ENCODE peak calls at places on chromosomes 12 and 14, in nine cellular contexts. K is thyroid gland; U is mucosa of descending colon; O is cardiac muscle cell; A is endodermal cell; N is effector memory CD4-positive, alpha-beta T cell; H is tibial artery; G is psoas muscle; P is neural progenitor cell. Q is an unnamed sample. For H3K4me1, the result is how much of the 10 kb centered on the place peaks cover.

GRCh38 chr14:80150301-80150700 is 61.0 kb downstream of the DIO2 start:
- DNase-seq in P (no peak), N (no peak), U (no peak), K (peak), A (no peak), G (no peak), H (no peak), O (no peak), Q (no peak)

GRCh38 chr14:38210587-38211257 is 3.0 kb downstream of the SSTR1 start:
- DNase-seq in U (no peak), G (peak), K (peak), N (no peak), A (peak), P (peak), O (peak), H (no peak), Q (no peak)

GRCh38 chr14:77544571-77544970 is 46.0 kb upstream of the ISM2 start:
- DNase-seq in N (no peak), U (no peak), K (no peak), A (no peak), O (peak), H (no peak), G (no peak), P (no peak), Q (no peak)

GRCh38 chr12:52066346-52067080 is 3.3 kb upstream of the ATG101 start:
- DNase-seq in N (no peak), O (no peak), G (no peak), K (no peak), P (no peak), U (no peak), H (no peak), A (no peak), Q (no peak)

GRCh38 chr12:52797529-52797894 is 1.6 kb upstream of the KRT3 start:
- DNase-seq in P (no peak), A (no peak), O (no peak), G (no peak), U (no peak), H (no peak), K (no peak), N (no peak), Q (no peak)

GRCh38 chr12:32084017-32084688 is 22.5 kb upstream of the BICD1 start:
- DNase-seq in N (no peak), U (no peak), P (no peak), K (no peak), O (no peak), G (no peak), H (no peak), A (no peak), Q (no peak)

GRCh38 chr14:53883739-53884138 is 72.9 kb downstream of the BMP4 start:
- DNase-seq in U (no peak), A (no peak), G (no peak), P (no peak), K (no peak), O (no peak), N (no peak), H (no peak), Q (no peak)

GRCh38 chr14:61179776-61180398 is 101.3 kb downstream of the TMEM30B start:
- DNase-seq in U (no peak), N (no peak), G (no peak), H (no peak), O (no peak), K (no peak), A (no peak), P (no peak), Q (no peak)

GRCh38 chr14:55122441-55122986 is 6.5 kb upstream of the LGALS3 start:
- DNase-seq in K (peak), G (no peak), A (no peak), P (no peak), U (peak), N (no peak), O (peak), H (no peak), Q (no peak)

GRCh38 chr12:113961921-113962710 is 4.0 kb downstream of the RBM19 start:
- DNase-seq in G (no peak), A (no peak), H (no peak), U (no peak), O (peak), P (no peak), K (no peak), N (no peak), Q (no peak)

GRCh38 chr12:69821441-69822204 is 3.4 kb upstream of the MYRFL start:
- DNase-seq in G (no peak), U (no peak), P (no peak), O (peak), K (no peak), H (no peak), A (no peak), N (no peak), Q (no peak)

GRCh38 chr12:110776410-110776809 is 33.7 kb upstream of the PPP1CC start:
- DNase-seq in A (no peak), P (no peak), U (no peak), N (no peak), O (no peak), G (no peak), K (no peak), H (no peak), Q (no peak)

GRCh38 chr14:56810850-56811595 is 744 bp upstream of the OTX2 start:
- DNase-seq in O (no peak), H (no peak), N (no peak), U (no peak), K (no peak), G (no peak), A (peak), P (peak), Q (no peak)

GRCh38 chr14:95979339-95980042 is 59.7 kb upstream of the C14orf132 start:
- DNase-seq in G (no peak), O (peak), H (no peak), A (peak), N (no peak), U (no peak), P (peak), K (no peak), Q (no peak)

GRCh38 chr14:101175731-101176534 is 272.4 kb upstream of the RTL1 start:
- DNase-seq in H (no peak), P (no peak), K (no peak), O (no peak), N (no peak), A (no peak), U (no peak), G (no peak), Q (no peak)

GRCh38 chr14:55448146-55448614 is 7.8 kb upstream of the TBPL2 start:
- DNase-seq in O (peak), P (no peak), U (no peak), N (no peak), G (no peak), H (no peak), K (no peak), A (no peak), Q (peak)

GRCh38 chr12:56688846-56689113 is 696 bp upstream of the PTGES3 start:
- DNase-seq in H (no peak), G (no peak), N (no peak), K (no peak), A (no peak), O (no peak), P (no peak), U (peak), Q (no peak)

GRCh38 chr12:84842406-84843013 is 70.1 kb downstream of the SLC6A15 start:
- DNase-seq in K (no peak), A (no peak), G (no peak), H (no peak), U (no peak), P (peak), N (no peak), O (peak), Q (no peak)

GRCh38 chr12:124804011-124804621 is 59.5 kb downstream of the SCARB1 start:
- DNase-seq in P (peak), G (peak), N (no peak), U (no peak), A (peak), O (peak), K (peak), H (no peak), Q (peak)

GRCh38 chr12:109741286-109741969 is 27.8 kb downstream of the FAM222A start:
- DNase-seq in A (peak), H (peak), O (no peak), K (no peak), G (peak), P (no peak), U (peak), N (no peak), Q (no peak)

GRCh38 chr12:104290855-104291254 is 12.7 kb upstream of the EID3 start:
- DNase-seq in G (no peak), K (no peak), H (no peak), N (no peak), U (no peak), P (no peak), O (no peak), A (no peak), Q (no peak)

GRCh38 chr12:26345471-26346003 is 150.2 kb downstream of the SSPN start:
- DNase-seq in K (no peak), G (no peak), H (no peak), P (no peak), U (no peak), A (no peak), N (no peak), O (no peak), Q (no peak)

GRCh38 chr14:43183916-43184315 is 1323.2 kb downstream of the FSCB start:
- DNase-seq in A (no peak), H (no peak), K (no peak), G (no peak), U (no peak), O (no peak), N (no peak), P (no peak), Q (no peak)

GRCh38 chr12:3119745-3120660 is 42.8 kb downstream of the TSPAN9 start:
- DNase-seq in N (no peak), H (peak), P (no peak), O (peak), G (peak), K (peak), U (no peak), A (no peak), Q (peak)

GRCh38 chr12:99611117-99611516 is 36.4 kb upstream of the GARIN6 start:
- DNase-seq in G (no peak), K (no peak), P (no peak), N (no peak), U (no peak), A (no peak), O (peak), H (no peak), Q (no peak)

GRCh38 chr12:19847294-19848059 is 408.2 kb downstream of the AEBP2 start:
- DNase-seq in A (no peak), G (no peak), N (no peak), O (peak), K (no peak), H (no peak), P (no peak), U (no peak), Q (no peak)

GRCh38 chr14:93956082-93956481 is 20.3 kb downstream of the ASB2 start:
- DNase-seq in O (no peak), K (no peak), H (no peak), G (no peak), N (no peak), P (no peak), A (no peak), U (no peak), Q (no peak)

GRCh38 chr14:93956514-93957332 is 19.6 kb downstream of the ASB2 start:
- DNase-seq in H (no peak), A (no peak), K (no peak), O (no peak), U (no peak), P (no peak), G (peak), N (no peak), Q (no peak)

GRCh38 chr14:93957751-93958566 is 18.4 kb downstream of the ASB2 start:
- DNase-seq in G (peak), K (no peak), N (no peak), P (no peak), O (no peak), U (no peak), H (no peak), A (no peak), Q (no peak)

GRCh38 chr14:93958567-93959238 is 17.7 kb downstream of the ASB2 start:
- DNase-seq in P (no peak), A (no peak), N (no peak), K (no peak), U (no peak), G (peak), O (no peak), H (no peak), Q (no peak)

GRCh38 chr14:93957333-93957710 is 19.0 kb downstream of the ASB2 start:
- DNase-seq in N (no peak), A (no peak), G (peak), U (no peak), P (no peak), H (no peak), O (no peak), K (no peak), Q (no peak)
- H3K4me1 ChIP-seq in N (half or more), A (under half), G (half or more), U (under half), P (under half), H (under half), O (half or more), K (under half), Q (half or more)

DNA sequence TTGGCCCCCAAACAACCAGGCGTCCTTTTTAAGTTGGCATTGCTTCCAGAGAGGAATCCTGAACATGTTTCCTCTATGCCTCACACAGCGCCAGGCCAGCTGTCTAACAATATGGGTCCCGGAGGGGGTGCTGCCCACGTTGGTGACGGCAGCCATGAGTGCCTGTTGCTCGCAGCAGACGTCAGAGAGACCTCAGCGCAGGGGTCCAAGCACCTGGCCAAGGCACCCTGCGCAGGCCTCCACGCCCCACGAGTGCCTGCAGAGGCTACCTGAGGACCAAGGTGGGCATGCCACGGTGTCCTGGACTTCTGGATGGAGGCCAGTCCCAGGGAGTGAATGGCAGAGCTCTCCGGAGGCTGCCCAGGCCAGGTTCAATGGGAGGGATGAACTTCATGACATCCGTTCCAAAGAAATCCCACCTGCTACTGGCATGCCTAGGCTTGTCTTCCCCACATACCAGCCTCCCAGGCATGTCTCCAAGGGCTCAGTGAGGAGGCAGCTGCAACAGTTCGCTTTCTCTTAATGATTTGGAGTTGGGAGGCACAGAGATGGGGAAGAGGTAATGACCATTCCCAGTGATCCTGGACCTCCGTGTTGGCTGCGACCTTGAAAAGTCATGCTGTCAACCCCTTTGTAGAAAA is 11.6 kb upstream of the FOXN3 start:
- DNase-seq in U (no peak), G (peak), K (peak), A (peak), H (peak), O (no peak), N (no peak), P (peak), Q (no peak)
- H3K4me1 ChIP-seq in U (under half), G (under half), K (under half), A (under half), H (half or more), O (under half), N (under half), P (under half), Q (under half)

GRCh38 chr12:120249266-120249874 is 16.2 kb downstream of the PXN start:
- DNase-seq in K (no peak), H (no peak), A (peak), P (no peak), O (no peak), U (no peak), G (peak), N (no peak), Q (no peak)
- H3K4me1 ChIP-seq in K (half or more), H (half or more), A (under half), P (under half), O (under half), U (under half), G (half or more), N (half or more), Q (half or more)

DNA sequence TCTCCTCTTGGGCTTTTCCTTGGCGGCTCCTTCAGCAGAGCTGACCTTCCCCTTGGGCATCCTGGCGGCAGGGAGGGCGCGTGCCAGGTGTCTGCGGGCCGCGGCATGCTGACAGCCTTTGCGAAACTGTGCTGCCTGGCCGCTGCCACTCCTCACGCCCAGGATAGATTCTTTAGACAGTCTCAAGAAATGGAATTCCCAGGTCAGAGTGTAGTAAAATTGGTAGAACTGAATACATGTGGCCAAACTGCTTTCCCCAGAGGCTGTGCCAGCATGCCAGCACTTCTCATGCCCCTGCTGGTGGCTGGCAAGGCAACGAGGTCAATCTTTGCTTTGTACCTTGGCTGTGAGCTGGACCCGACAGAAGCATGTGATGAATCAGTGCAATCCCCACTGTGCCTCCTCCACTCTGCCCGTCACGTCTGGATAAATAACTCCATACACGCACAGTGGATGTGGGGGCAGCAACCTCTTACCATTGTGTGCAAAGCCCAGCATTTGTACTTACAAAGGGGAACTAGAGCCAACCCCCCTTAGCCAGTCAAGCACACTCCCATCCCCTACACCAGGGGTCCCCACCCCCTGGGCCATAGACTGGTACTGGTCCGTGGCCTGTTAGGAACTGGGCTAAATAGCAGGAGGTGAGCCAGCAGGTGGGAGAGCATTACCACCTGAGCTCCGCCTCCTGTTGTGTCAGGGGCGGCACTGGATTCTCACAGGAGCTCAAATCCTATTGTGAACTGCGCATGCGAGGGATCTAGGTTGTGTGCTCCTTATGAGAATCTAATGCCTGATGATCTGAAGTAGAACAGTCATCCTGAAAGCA is 90.9 kb downstream of the ACTN1 start:
- DNase-seq in O (no peak), G (peak), P (no peak), H (peak), U (no peak), K (no peak), A (no peak), N (no peak), Q (no peak)
- H3K4me1 ChIP-seq in O (under half), G (under half), P (under half), H (under half), U (under half), K (under half), A (under half), N (under half), Q (under half)